ENCODE peak calls at places on chromosomes 12 and 14, in six cellular contexts. C is mesendoderm, T is neuronal stem cell, J is trophoblast cell, M is mesenchymal stem cell, P is H1. I is an unnamed sample.

GRCh38 chr12:105109465-105110212 is 2.1 kb downstream of the WASHC4 start:
- DNase-seq in C (no peak), T (no peak), J (no peak), M (peak), P (no peak), I (peak)

GRCh38 chr12:67939611-67940010 is 49.6 kb upstream of the IFNG-AS1 start:
- DNase-seq in C (no peak), T (no peak), J (no peak), M (no peak), P (no peak), I (no peak)

GRCh38 chr12:22541496-22541895 is 2.8 kb downstream of the C2CD5 start:
- DNase-seq in C (no peak), T (no peak), J (no peak), M (no peak), P (no peak), I (no peak)

GRCh38 chr12:104055686-104056388 is 5.8 kb upstream of the GLT8D2 start:
- DNase-seq in C (peak), T (no peak), J (no peak), M (no peak), P (no peak), I (peak)

GRCh38 chr12:11685716-11686115 is 36.2 kb downstream of the ETV6 start:
- DNase-seq in C (no peak), T (no peak), J (no peak), M (peak), P (no peak), I (peak)

GRCh38 chr14:104112113-104112505 is 26.3 kb upstream of the KIF26A start:
- DNase-seq in C (no peak), T (no peak), J (no peak), M (no peak), P (no peak), I (no peak)

GRCh38 chr12:2221030-2221621 is 168.3 kb downstream of the CACNA1C start:
- DNase-seq in C (no peak), T (no peak), J (no peak), M (no peak), P (no peak), I (no peak)

GRCh38 chr12:79549531-79550271 is 141.1 kb downstream of the PAWR start:
- DNase-seq in C (peak), T (no peak), J (peak), M (peak), P (no peak), I (peak)

GRCh38 chr12:11500861-11501230 is 105.5 kb upstream of the PRB2 start:
- DNase-seq in C (no peak), T (no peak), J (no peak), M (no peak), P (no peak), I (no peak)

GRCh38 chr14:85358136-85358785 is 171.7 kb upstream of the FLRT2 start:
- DNase-seq in C (no peak), T (no peak), J (no peak), M (no peak), P (no peak), I (no peak)

GRCh38 chr12:121753844-121754264 is 39.6 kb downstream of the RHOF start:
- DNase-seq in C (no peak), T (no peak), J (no peak), M (no peak), P (no peak), I (no peak)

DNA sequence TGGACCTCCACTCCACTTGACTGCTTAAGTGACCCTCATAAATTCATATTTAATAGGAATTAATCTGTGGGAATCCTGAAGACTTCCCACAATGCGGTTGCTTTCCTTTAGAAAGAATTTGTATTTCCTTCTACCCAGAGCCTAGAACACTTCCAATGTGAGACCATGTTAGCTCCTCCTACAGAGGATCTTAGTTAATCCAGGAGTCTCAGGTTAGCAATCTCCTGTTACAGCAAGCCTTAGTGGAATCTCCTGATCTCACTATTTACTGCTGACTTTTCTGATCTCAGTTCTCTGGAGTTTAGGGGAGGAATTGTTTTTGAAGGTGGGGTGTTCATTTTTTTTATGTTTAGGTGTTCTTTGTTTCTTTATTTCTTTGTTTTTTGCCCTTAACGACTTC is 186.0 kb downstream of the SLC25A21 start:
- DNase-seq in C (peak), T (no peak), J (no peak), M (no peak), P (no peak), I (no peak)
- H3K4me2 ChIP-seq in C (no peak), T (no peak), J (no peak), M (no peak), P (no peak), I (no peak)

DNA sequence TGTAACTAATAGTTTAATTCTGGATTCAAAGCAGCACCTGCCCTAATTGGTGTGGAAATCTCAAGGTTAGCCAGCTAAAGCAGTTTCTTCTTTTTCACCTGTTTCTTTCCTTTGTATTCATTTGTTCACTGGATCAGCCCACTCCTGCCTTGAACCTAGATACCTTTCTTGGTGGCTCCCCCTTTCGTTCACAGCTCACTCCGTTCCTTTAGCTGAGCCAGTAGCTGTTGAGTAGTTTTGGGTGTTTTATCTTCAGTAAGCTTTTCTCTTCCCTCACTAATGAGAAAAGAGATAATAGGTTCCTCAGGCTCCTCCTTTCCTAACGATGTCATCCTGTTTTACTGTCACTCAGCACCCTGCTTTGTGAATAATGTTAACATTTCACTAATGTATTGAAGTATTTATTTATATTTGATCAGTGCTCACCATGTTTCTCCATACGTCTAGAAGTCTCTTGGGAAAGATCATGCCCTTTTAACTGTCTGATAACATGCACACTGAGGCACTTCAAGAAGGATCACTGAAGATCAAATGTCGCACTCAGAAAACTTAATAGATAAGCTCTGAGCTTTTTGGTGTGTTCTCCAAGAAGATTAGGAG is 121.1 kb downstream of the TGFB3 start:
- DNase-seq in C (peak), T (no peak), J (no peak), M (no peak), P (no peak), I (no peak)
- H3K4me3 ChIP-seq in C (no peak), T (no peak), J (no peak), M (peak), P (no peak), I (no peak)

GRCh38 chr14:71773900-71774481 is 158.2 kb upstream of the RGS6 start:
- DNase-seq in C (no peak), T (no peak), J (no peak), M (no peak), P (no peak), I (no peak)
- H2BK120ac ChIP-seq in C (no peak), T (no peak), J (peak), M (no peak), P (peak), I (peak)

GRCh38 chr14:95318399-95318834 is 1.3 kb downstream of the CLMN start:
- DNase-seq in C (no peak), T (no peak), J (no peak), M (no peak), P (no peak), I (no peak)

GRCh38 chr14:95318870-95319311 is 817 bp downstream of the CLMN start:
- DNase-seq in C (no peak), T (no peak), J (no peak), M (no peak), P (no peak), I (no peak)

GRCh38 chr14:95319312-95320075 is at the start of gene CLMN:
- DNase-seq in C (peak), T (peak), J (no peak), M (peak), P (no peak), I (peak)

GRCh38 chr14:95316826-95317225 is 2.9 kb downstream of the CLMN start:
- DNase-seq in C (peak), T (no peak), J (no peak), M (no peak), P (no peak), I (no peak)

GRCh38 chr14:95317817-95318343 is 1.8 kb downstream of the CLMN start:
- DNase-seq in C (no peak), T (no peak), J (no peak), M (no peak), P (no peak), I (no peak)
- H3K4me2 ChIP-seq in C (no peak), T (no peak), J (no peak), M (peak), P (peak), I (no peak)

GRCh38 chr12:26275313-26276257 is 80.2 kb downstream of the SSPN start:
- DNase-seq in C (no peak), T (no peak), J (no peak), M (peak), P (no peak), I (no peak)
- H3K4me3 ChIP-seq in C (no peak), T (no peak), J (no peak), M (no peak), P (no peak), I (no peak)

GRCh38 chr12:52032797-52033505 is 18.3 kb upstream of the NR4A1 start:
- DNase-seq in C (peak), T (peak), J (peak), M (peak), P (peak), I (peak)
- H2BK120ac ChIP-seq in C (no peak), T (no peak), J (peak), M (no peak), P (peak), I (peak)

DNA sequence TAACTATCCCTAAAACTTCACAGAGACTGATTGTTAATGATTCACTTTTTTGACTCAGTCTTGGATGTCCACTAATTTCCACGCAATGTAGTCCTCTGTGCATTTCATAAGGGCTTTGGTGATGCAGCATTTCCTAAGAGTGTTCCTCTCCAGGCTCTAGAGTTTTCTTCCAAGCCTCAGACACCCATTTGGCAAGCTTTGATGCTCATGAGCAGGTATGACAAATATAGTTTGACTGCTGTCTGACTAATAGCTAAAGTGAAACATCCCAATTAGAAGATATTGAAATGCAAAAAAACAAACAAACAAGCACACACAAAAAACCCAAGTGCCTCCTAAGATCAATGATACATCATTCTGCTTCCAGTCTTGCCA is 1.5 kb upstream of the VAMP1 start:
- DNase-seq in C (no peak), T (no peak), J (no peak), M (peak), P (no peak), I (no peak)
- H3K4me2 ChIP-seq in C (no peak), T (no peak), J (no peak), M (no peak), P (no peak), I (no peak)

I was measured in IMR-90.